ENCODE peak calls at places on chromosomes 12 and 14, in seven cellular contexts. One of them, this sample, is unnamed.

GRCh38 chr12:29414368-29414767 is 33.4 kb upstream of the ERGIC2 start:
- DNase-seq in stimulated activated CD4-positive, alpha-beta T cell treated with anti-CD3 and anti-CD28 coated beads, Interleukin-1b, Interleukin-23, amount 100 ng/mL, for 24 hours: no peak
- DNase-seq in AG10803: peak
- DNase-seq in HS-5: no peak
- DNase-seq in PC-9: no peak
- DNase-seq in activated T-helper 9 cell treated with anti-CD3 and anti-CD28 coated beads, Interleukin-2, amount 50 U/mL, for 16 hours: no peak
- DNase-seq in NCI-H774: no peak
- DNase-seq in this sample: no peak

GRCh38 chr14:56570295-56570694 is 9.3 kb upstream of the TMEM260 start:
- DNase-seq in stimulated activated CD4-positive, alpha-beta T cell treated with anti-CD3 and anti-CD28 coated beads, Interleukin-1b, Interleukin-23, amount 100 ng/mL, for 24 hours: no peak
- DNase-seq in AG10803: no peak
- DNase-seq in HS-5: no peak
- DNase-seq in PC-9: no peak
- DNase-seq in activated T-helper 9 cell treated with anti-CD3 and anti-CD28 coated beads, Interleukin-2, amount 50 U/mL, for 16 hours: no peak
- DNase-seq in NCI-H774: no peak
- DNase-seq in this sample: no peak

GRCh38 chr12:12870454-12870853 is 20.9 kb upstream of the GPRC5A start:
- DNase-seq in stimulated activated CD4-positive, alpha-beta T cell treated with anti-CD3 and anti-CD28 coated beads, Interleukin-1b, Interleukin-23, amount 100 ng/mL, for 24 hours: no peak
- DNase-seq in AG10803: peak
- DNase-seq in HS-5: peak
- DNase-seq in PC-9: no peak
- DNase-seq in activated T-helper 9 cell treated with anti-CD3 and anti-CD28 coated beads, Interleukin-2, amount 50 U/mL, for 16 hours: no peak
- DNase-seq in NCI-H774: no peak
- DNase-seq in this sample: no peak

GRCh38 chr14:93055651-93056115 is 60.0 kb downstream of the ITPK1 start:
- DNase-seq in stimulated activated CD4-positive, alpha-beta T cell treated with anti-CD3 and anti-CD28 coated beads, Interleukin-1b, Interleukin-23, amount 100 ng/mL, for 24 hours: no peak
- DNase-seq in AG10803: no peak
- DNase-seq in HS-5: no peak
- DNase-seq in PC-9: no peak
- DNase-seq in activated T-helper 9 cell treated with anti-CD3 and anti-CD28 coated beads, Interleukin-2, amount 50 U/mL, for 16 hours: no peak
- DNase-seq in NCI-H774: no peak
- DNase-seq in this sample: no peak

GRCh38 chr14:99753225-99754140 is 39.7 kb upstream of the EML1 start:
- DNase-seq in stimulated activated CD4-positive, alpha-beta T cell treated with anti-CD3 and anti-CD28 coated beads, Interleukin-1b, Interleukin-23, amount 100 ng/mL, for 24 hours: no peak
- DNase-seq in AG10803: no peak
- DNase-seq in HS-5: no peak
- DNase-seq in PC-9: no peak
- DNase-seq in activated T-helper 9 cell treated with anti-CD3 and anti-CD28 coated beads, Interleukin-2, amount 50 U/mL, for 16 hours: no peak
- DNase-seq in NCI-H774: no peak
- DNase-seq in this sample: no peak

GRCh38 chr12:97131220-97131981 is 224.3 kb downstream of the NEDD1 start:
- DNase-seq in stimulated activated CD4-positive, alpha-beta T cell treated with anti-CD3 and anti-CD28 coated beads, Interleukin-1b, Interleukin-23, amount 100 ng/mL, for 24 hours: no peak
- DNase-seq in AG10803: no peak
- DNase-seq in HS-5: no peak
- DNase-seq in PC-9: no peak
- DNase-seq in activated T-helper 9 cell treated with anti-CD3 and anti-CD28 coated beads, Interleukin-2, amount 50 U/mL, for 16 hours: no peak
- DNase-seq in NCI-H774: no peak
- DNase-seq in this sample: no peak

GRCh38 chr12:26896913-26897312 is 40.9 kb downstream of the INTS13 start:
- DNase-seq in stimulated activated CD4-positive, alpha-beta T cell treated with anti-CD3 and anti-CD28 coated beads, Interleukin-1b, Interleukin-23, amount 100 ng/mL, for 24 hours: no peak
- DNase-seq in AG10803: no peak
- DNase-seq in HS-5: no peak
- DNase-seq in PC-9: no peak
- DNase-seq in activated T-helper 9 cell treated with anti-CD3 and anti-CD28 coated beads, Interleukin-2, amount 50 U/mL, for 16 hours: no peak
- DNase-seq in NCI-H774: no peak
- DNase-seq in this sample: no peak

GRCh38 chr14:36515105-36515593 is 4.9 kb downstream of the NKX2-1 start:
- DNase-seq in stimulated activated CD4-positive, alpha-beta T cell treated with anti-CD3 and anti-CD28 coated beads, Interleukin-1b, Interleukin-23, amount 100 ng/mL, for 24 hours: no peak
- DNase-seq in AG10803: no peak
- DNase-seq in HS-5: no peak
- DNase-seq in PC-9: no peak
- DNase-seq in activated T-helper 9 cell treated with anti-CD3 and anti-CD28 coated beads, Interleukin-2, amount 50 U/mL, for 16 hours: no peak
- DNase-seq in NCI-H774: peak
- DNase-seq in this sample: no peak

GRCh38 chr12:100317371-100317770 is 39.5 kb upstream of the SLC17A8 start:
- DNase-seq in stimulated activated CD4-positive, alpha-beta T cell treated with anti-CD3 and anti-CD28 coated beads, Interleukin-1b, Interleukin-23, amount 100 ng/mL, for 24 hours: no peak
- DNase-seq in AG10803: no peak
- DNase-seq in HS-5: no peak
- DNase-seq in PC-9: no peak
- DNase-seq in activated T-helper 9 cell treated with anti-CD3 and anti-CD28 coated beads, Interleukin-2, amount 50 U/mL, for 16 hours: no peak
- DNase-seq in NCI-H774: no peak
- DNase-seq in this sample: no peak

GRCh38 chr12:79127268-79127895 is 262.8 kb downstream of the SYT1 start:
- DNase-seq in stimulated activated CD4-positive, alpha-beta T cell treated with anti-CD3 and anti-CD28 coated beads, Interleukin-1b, Interleukin-23, amount 100 ng/mL, for 24 hours: no peak
- DNase-seq in AG10803: peak
- DNase-seq in HS-5: peak
- DNase-seq in PC-9: no peak
- DNase-seq in activated T-helper 9 cell treated with anti-CD3 and anti-CD28 coated beads, Interleukin-2, amount 50 U/mL, for 16 hours: no peak
- DNase-seq in NCI-H774: no peak
- DNase-seq in this sample: no peak

GRCh38 chr14:92387610-92388009 is 64.6 kb downstream of the SLC24A4 start:
- DNase-seq in stimulated activated CD4-positive, alpha-beta T cell treated with anti-CD3 and anti-CD28 coated beads, Interleukin-1b, Interleukin-23, amount 100 ng/mL, for 24 hours: no peak
- DNase-seq in AG10803: no peak
- DNase-seq in HS-5: no peak
- DNase-seq in PC-9: no peak
- DNase-seq in activated T-helper 9 cell treated with anti-CD3 and anti-CD28 coated beads, Interleukin-2, amount 50 U/mL, for 16 hours: no peak
- DNase-seq in NCI-H774: no peak
- DNase-seq in this sample: no peak